ENCODE peak calls at places on chromosomes 11 and 22, in five cellular contexts. One of them, this sample, is unnamed.

GRCh38 chr22:50465531-50465930 is 9.3 kb downstream of the SBF1 start:
- DNase-seq in esophagus muscularis mucosa: no peak
- DNase-seq in nephron progenitor cell: no peak
- DNase-seq in OCI-LY7: no peak
- DNase-seq in suprapubic skin: no peak
- DNase-seq in this sample: no peak

GRCh38 chr11:129992161-129992944 is 10.3 kb downstream of the PRDM10 start:
- DNase-seq in esophagus muscularis mucosa: no peak
- DNase-seq in nephron progenitor cell: no peak
- DNase-seq in OCI-LY7: peak
- DNase-seq in suprapubic skin: no peak
- DNase-seq in this sample: peak

GRCh38 chr22:50200333-50201190 is at the start of gene SELENOO:
- DNase-seq in esophagus muscularis mucosa: peak
- DNase-seq in nephron progenitor cell: peak
- DNase-seq in OCI-LY7: peak
- DNase-seq in suprapubic skin: peak
- DNase-seq in this sample: peak

GRCh38 chr11:20131744-20132666 is 28.3 kb downstream of the DBX1 start:
- DNase-seq in esophagus muscularis mucosa: no peak
- DNase-seq in nephron progenitor cell: peak
- DNase-seq in OCI-LY7: peak
- DNase-seq in suprapubic skin: peak
- DNase-seq in this sample: peak

GRCh38 chr11:112881461-112881860 is 79.8 kb upstream of the NCAM1 start:
- DNase-seq in esophagus muscularis mucosa: no peak
- DNase-seq in nephron progenitor cell: peak
- DNase-seq in OCI-LY7: no peak
- DNase-seq in suprapubic skin: no peak
- DNase-seq in this sample: peak

GRCh38 chr22:22687638-22688500 is 43.5 kb downstream of the GGTLC2 start:
- DNase-seq in esophagus muscularis mucosa: no peak
- DNase-seq in nephron progenitor cell: peak
- DNase-seq in OCI-LY7: peak
- DNase-seq in suprapubic skin: no peak
- DNase-seq in this sample: peak

GRCh38 chr11:5226732-5227327 is at the start of gene HBB:
- DNase-seq in esophagus muscularis mucosa: no peak
- DNase-seq in nephron progenitor cell: no peak
- DNase-seq in OCI-LY7: no peak
- DNase-seq in suprapubic skin: no peak
- DNase-seq in this sample: no peak

GRCh38 chr11:129695543-129696308 is 119.9 kb upstream of the TMEM45B start:
- DNase-seq in esophagus muscularis mucosa: no peak
- DNase-seq in nephron progenitor cell: peak
- DNase-seq in OCI-LY7: peak
- DNase-seq in suprapubic skin: no peak
- DNase-seq in this sample: peak

GRCh38 chr11:43505171-43505570 is 146.5 kb downstream of the TTC17 start:
- DNase-seq in esophagus muscularis mucosa: peak
- DNase-seq in nephron progenitor cell: no peak
- DNase-seq in OCI-LY7: no peak
- DNase-seq in suprapubic skin: no peak
- DNase-seq in this sample: no peak

GRCh38 chr11:88544656-88545280 is 207.2 kb upstream of the CTSC start:
- DNase-seq in esophagus muscularis mucosa: no peak
- DNase-seq in nephron progenitor cell: no peak
- DNase-seq in OCI-LY7: no peak
- DNase-seq in suprapubic skin: no peak
- DNase-seq in this sample: peak
- TF ChIP-seq CTCF in esophagus muscularis mucosa: no peak
- TF ChIP-seq CTCF in nephron progenitor cell: peak
- TF ChIP-seq CTCF in OCI-LY7: peak
- TF ChIP-seq CTCF in suprapubic skin: no peak
- TF ChIP-seq CTCF in this sample: no peak

GRCh38 chr22:29039148-29039547 is 22.5 kb downstream of the C22orf31 start:
- DNase-seq in esophagus muscularis mucosa: no peak
- DNase-seq in nephron progenitor cell: no peak
- DNase-seq in OCI-LY7: no peak
- DNase-seq in suprapubic skin: no peak
- DNase-seq in this sample: no peak

GRCh38 chr22:29041408-29041807 is 20.2 kb downstream of the C22orf31 start:
- DNase-seq in esophagus muscularis mucosa: no peak
- DNase-seq in nephron progenitor cell: no peak
- DNase-seq in OCI-LY7: no peak
- DNase-seq in suprapubic skin: no peak
- DNase-seq in this sample: peak

GRCh38 chr22:29043906-29044575 is 17.6 kb downstream of the C22orf31 start:
- DNase-seq in esophagus muscularis mucosa: no peak
- DNase-seq in nephron progenitor cell: no peak
- DNase-seq in OCI-LY7: no peak
- DNase-seq in suprapubic skin: no peak
- DNase-seq in this sample: peak

GRCh38 chr22:29037340-29037932 is 24.2 kb downstream of the C22orf31 start:
- DNase-seq in esophagus muscularis mucosa: no peak
- DNase-seq in nephron progenitor cell: no peak
- DNase-seq in OCI-LY7: no peak
- DNase-seq in suprapubic skin: no peak
- DNase-seq in this sample: no peak

DNA sequence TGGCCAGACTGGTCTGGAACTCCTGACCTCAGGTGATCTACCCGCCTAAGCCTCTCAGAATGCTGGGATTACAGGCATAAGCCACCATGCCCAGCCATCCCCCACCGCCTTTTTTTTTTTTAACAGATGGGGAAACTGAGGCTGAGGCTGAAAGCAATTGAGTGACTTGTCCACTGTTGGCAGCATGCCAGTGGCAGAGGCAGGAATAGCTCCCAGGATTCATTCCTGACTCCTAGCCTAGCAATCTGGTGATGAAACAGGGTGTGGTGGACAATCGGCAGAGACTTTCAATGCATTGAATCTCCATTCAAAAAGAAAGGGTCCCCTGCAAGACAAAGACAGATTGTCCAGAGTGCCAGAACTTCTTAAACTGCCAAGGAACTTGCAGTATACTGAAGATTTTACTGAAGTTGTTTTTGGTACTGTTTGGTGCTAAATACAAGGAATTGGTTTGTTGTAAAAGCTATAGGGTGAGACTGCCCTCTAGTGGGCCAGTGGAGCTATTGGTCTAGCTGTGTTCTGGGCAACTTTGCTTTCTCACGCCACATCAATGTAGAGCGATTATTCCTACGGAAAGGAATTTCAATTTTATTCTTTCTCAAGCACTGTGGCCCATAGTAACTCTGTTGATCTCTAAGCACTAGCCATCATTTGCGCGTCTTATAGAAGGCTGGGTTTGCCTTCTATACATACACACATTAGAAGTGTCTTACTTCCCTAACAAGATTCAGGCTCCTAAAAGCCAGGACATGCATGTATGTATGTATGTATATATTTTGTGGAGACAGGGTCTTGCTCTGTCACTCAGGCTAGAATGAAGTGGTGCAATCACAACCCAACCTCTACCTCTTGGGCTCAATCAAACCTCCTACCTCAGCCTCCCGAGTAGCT is 21.0 kb downstream of the C22orf31 start:
- DNase-seq in esophagus muscularis mucosa: no peak
- DNase-seq in nephron progenitor cell: peak
- DNase-seq in OCI-LY7: peak
- DNase-seq in suprapubic skin: no peak
- DNase-seq in this sample: peak
- TF ChIP-seq CTCF in esophagus muscularis mucosa: peak
- TF ChIP-seq CTCF in nephron progenitor cell: peak
- TF ChIP-seq CTCF in OCI-LY7: peak
- TF ChIP-seq CTCF in suprapubic skin: peak
- TF ChIP-seq CTCF in this sample: peak

DNA sequence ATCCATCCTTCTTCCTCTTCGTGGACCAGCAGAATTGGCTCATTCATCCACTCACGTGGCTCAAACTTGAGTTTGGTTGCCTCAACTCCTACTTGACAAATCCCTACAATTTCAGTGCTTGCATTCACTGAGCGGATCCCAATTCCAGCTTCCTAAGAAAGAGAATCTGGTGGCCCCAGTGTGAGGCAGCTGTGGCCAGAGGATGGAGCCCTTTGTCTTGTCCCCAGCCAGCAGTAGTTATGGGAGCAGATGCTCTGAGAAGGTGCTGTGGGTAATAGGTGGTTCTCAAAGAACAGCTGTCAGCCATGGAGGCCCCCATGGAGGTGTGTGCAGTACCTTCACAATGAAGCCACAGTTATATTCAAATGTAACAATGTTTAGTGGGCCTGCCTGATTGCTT is 39.3 kb downstream of the KREMEN1 start:
- DNase-seq in esophagus muscularis mucosa: no peak
- DNase-seq in nephron progenitor cell: no peak
- DNase-seq in OCI-LY7: no peak
- DNase-seq in suprapubic skin: no peak
- DNase-seq in this sample: no peak
- TF ChIP-seq CTCF in esophagus muscularis mucosa: no peak
- TF ChIP-seq CTCF in nephron progenitor cell: no peak
- TF ChIP-seq CTCF in OCI-LY7: no peak
- TF ChIP-seq CTCF in suprapubic skin: no peak
- TF ChIP-seq CTCF in this sample: peak

DNA sequence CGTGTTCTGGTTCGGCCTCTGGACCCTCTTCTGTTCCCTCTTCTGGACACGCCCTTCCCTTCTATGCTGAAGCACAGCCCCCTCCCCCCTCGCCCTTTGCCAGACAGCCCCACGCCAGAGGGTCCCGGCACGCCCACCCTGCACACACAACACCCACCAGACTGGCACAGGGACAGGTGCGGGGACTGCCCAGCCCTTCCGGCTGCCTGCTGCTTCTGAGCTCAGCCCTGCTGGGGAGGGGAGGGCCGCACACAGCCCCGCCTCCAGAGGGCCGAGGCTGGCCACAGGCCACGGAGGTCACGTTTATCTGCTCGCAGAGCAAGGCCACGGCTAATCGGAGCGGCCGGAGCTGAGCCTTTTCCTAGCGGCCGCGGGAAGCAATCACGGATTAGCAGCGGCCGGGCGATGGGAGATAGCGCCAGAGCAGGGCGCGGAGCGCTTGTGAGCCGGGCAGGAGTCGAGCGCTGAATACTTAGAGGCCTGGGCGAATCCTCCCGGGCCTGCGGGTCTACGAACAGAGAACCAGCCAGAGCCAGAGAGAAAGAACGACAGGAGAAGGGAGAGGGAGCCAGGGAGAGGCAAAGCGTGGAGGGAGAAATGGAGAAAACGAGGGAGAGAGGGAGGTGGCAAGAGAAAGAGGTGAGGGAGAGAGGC is 21.5 kb downstream of the OTUB1 start:
- DNase-seq in esophagus muscularis mucosa: peak
- DNase-seq in nephron progenitor cell: peak
- DNase-seq in OCI-LY7: no peak
- DNase-seq in suprapubic skin: peak
- DNase-seq in this sample: no peak
- TF ChIP-seq CTCF in esophagus muscularis mucosa: no peak
- TF ChIP-seq CTCF in nephron progenitor cell: peak
- TF ChIP-seq CTCF in OCI-LY7: no peak
- TF ChIP-seq CTCF in suprapubic skin: no peak
- TF ChIP-seq CTCF in this sample: no peak